ENCODE peak calls at places on chromosome 12, in ten cellular contexts. V is neural crest cell, S is mesothelial cell of epicardium, G is cardiac muscle cell, O is NCI-H1694, W is putamen, H is B cell, T is fibroblast of mammary gland, Y is left cardiac atrium, X is NCI-H1105. N is an unnamed sample.
A peak's percentile ranks its signal among the peaks of the same experiment; 100 is the strongest.

GRCh38 chr12:88188180-88188579 is 46.1 kb downstream of the TMTC3 start:
- DNase-seq in V (no peak), O (no peak), H (no peak), X (no peak), W (no peak), Y (no peak), G (no peak), T (no peak), S (no peak), N (no peak)

GRCh38 chr12:80837342-80837978 is 100.3 kb downstream of the LIN7A start:
- DNase-seq in O (peak; percentile 41), X (peak; percentile 21), T (peak; percentile 78), S (no peak), Y (no peak), W (peak; percentile 34), G (peak; percentile 79), V (peak; percentile 18), H (no peak), N (peak; percentile 40)

GRCh38 chr12:104792570-104792969 is 165.5 kb downstream of the SLC41A2 start:
- DNase-seq in T (peak; percentile 96), H (no peak), W (no peak), G (peak; percentile 87), Y (no peak), X (no peak), V (no peak), O (no peak), S (no peak), N (no peak)

GRCh38 chr12:15118946-15119345 is 102.3 kb downstream of the RERG start:
- DNase-seq in V (no peak), X (no peak), S (no peak), Y (no peak), H (no peak), T (no peak), G (no peak), W (no peak), O (no peak), N (no peak)

GRCh38 chr12:39287817-39288216 is 155.1 kb downstream of the KIF21A start:
- DNase-seq in V (no peak), G (no peak), O (no peak), W (no peak), H (no peak), T (peak; percentile 16), Y (no peak), S (no peak), X (no peak), N (no peak)

GRCh38 chr12:98646165-98646764 is 1.2 kb downstream of the APAF1 start:
- DNase-seq in V (no peak), O (no peak), W (peak; percentile 1), H (no peak), X (no peak), G (peak; percentile 30), S (no peak), T (peak; percentile 39), Y (no peak), N (no peak)

GRCh38 chr12:81078469-81079196 is 754 bp downstream of the ACSS3 start:
- DNase-seq in Y (peak; percentile 56), G (peak; percentile 79), T (peak; percentile 80), H (no peak), X (no peak), V (no peak), O (no peak), W (no peak), S (no peak), N (no peak)

GRCh38 chr12:110200124-110200417 is 75.9 kb downstream of the IFT81 start:
- DNase-seq in S (no peak), V (no peak), Y (no peak), W (no peak), X (no peak), G (peak; percentile 10), H (no peak), T (peak; percentile 23), O (no peak), N (no peak)

N was measured in NCI-H774.